ENCODE peak calls at places on chromosomes 7 and 10, in five cellular contexts. G is fibroblast of pulmonary artery, D is fibroblast of lung, X is tibial nerve, H is astrocyte of the cerebellum. T is an unnamed sample.

GRCh38 chr10:50470798-50471582 is 152.8 kb downstream of the SGMS1 start:
- DNase-seq in G (no peak), D (peak; percentile 87), X (no peak), H (peak; percentile 72), T (no peak)

GRCh38 chr10:122056431-122057094 is 67.6 kb downstream of the TACC2 start:
- DNase-seq in G (no peak), D (no peak), X (no peak), H (no peak), T (no peak)

GRCh38 chr10:76878514-76878913 is 759.1 kb downstream of the KCNMA1 start:
- DNase-seq in G (no peak), D (no peak), X (no peak), H (no peak), T (no peak)

GRCh38 chr7:22589641-22590141 is 89.7 kb upstream of the STEAP1B start:
- DNase-seq in G (peak; percentile 97), D (peak; percentile 94), X (peak; percentile 61), H (peak; percentile 88), T (peak; percentile 94)

GRCh38 chr10:18606051-18606730 is 45.2 kb downstream of the NSUN6 start:
- DNase-seq in G (no peak), D (peak; percentile 45), X (no peak), H (no peak), T (no peak)

GRCh38 chr10:5575144-5575481 is 50.4 kb downstream of the CALML3 start:
- DNase-seq in G (no peak), D (no peak), X (no peak), H (no peak), T (no peak)

GRCh38 chr10:12868229-12868628 is 133.3 kb downstream of the CCDC3 start:
- DNase-seq in G (no peak), D (peak; percentile 11), X (no peak), H (no peak), T (no peak)

GRCh38 chr10:119668461-119668860 is 17.3 kb downstream of the BAG3 start:
- DNase-seq in G (no peak), D (no peak), X (no peak), H (no peak), T (no peak)

GRCh38 chr7:143360788-143361551 is 1.5 kb downstream of the FAM131B start:
- DNase-seq in G (no peak), D (no peak), X (no peak), H (no peak), T (no peak)

GRCh38 chr7:92425311-92425947 is 21.9 kb upstream of the GATAD1 start:
- DNase-seq in G (no peak), D (no peak), X (no peak), H (no peak), T (no peak)

GRCh38 chr10:85558533-85558932 is 808.1 kb downstream of the GRID1 start:
- DNase-seq in G (no peak), D (no peak), X (no peak), H (no peak), T (no peak)

GRCh38 chr7:706721-707120 is 19.8 kb upstream of the DNAAF5 start:
- DNase-seq in G (no peak), D (no peak), X (no peak), H (no peak), T (no peak)

GRCh38 chr10:103691723-103692380 is 163.5 kb downstream of the SH3PXD2A start:
- DNase-seq in G (no peak), D (no peak), X (no peak), H (no peak), T (no peak)

GRCh38 chr7:25541064-25541463 is 312.8 kb upstream of the NPVF start:
- DNase-seq in G (no peak), D (no peak), X (no peak), H (no peak), T (no peak)

GRCh38 chr10:114087255-114087654 is 43.6 kb downstream of the ADRB1 start:
- DNase-seq in G (no peak), D (no peak), X (no peak), H (no peak), T (no peak)
- TF ChIP-seq CTCF in G (no peak), D (no peak), X (no peak), H (peak; percentile 3), T (no peak)

GRCh38 chr10:51786016-51786683 is 86.8 kb upstream of the CSTF2T start:
- DNase-seq in G (no peak), D (no peak), X (no peak), H (no peak), T (no peak)
- H3K4me3 ChIP-seq in G (no peak overlapping the region), D (no peak overlapping the region), X (no peak overlapping the region), H (no peak overlapping the region), T (no peak overlapping the region)

GRCh38 chr10:79437111-79437814 is 8.2 kb downstream of the ZCCHC24 start:
- DNase-seq in G (no peak), D (peak; percentile 42), X (no peak), H (no peak), T (no peak)

GRCh38 chr10:79436850-79437103 is 8.6 kb downstream of the ZCCHC24 start:
- DNase-seq in G (no peak), D (no peak), X (no peak), H (no peak), T (no peak)

GRCh38 chr10:79436066-79436849 is 9.2 kb downstream of the ZCCHC24 start:
- DNase-seq in G (no peak), D (no peak), X (no peak), H (no peak), T (no peak)

GRCh38 chr10:79438699-79439085 is 6.7 kb downstream of the ZCCHC24 start:
- DNase-seq in G (no peak), D (no peak), X (no peak), H (no peak), T (no peak)

DNA sequence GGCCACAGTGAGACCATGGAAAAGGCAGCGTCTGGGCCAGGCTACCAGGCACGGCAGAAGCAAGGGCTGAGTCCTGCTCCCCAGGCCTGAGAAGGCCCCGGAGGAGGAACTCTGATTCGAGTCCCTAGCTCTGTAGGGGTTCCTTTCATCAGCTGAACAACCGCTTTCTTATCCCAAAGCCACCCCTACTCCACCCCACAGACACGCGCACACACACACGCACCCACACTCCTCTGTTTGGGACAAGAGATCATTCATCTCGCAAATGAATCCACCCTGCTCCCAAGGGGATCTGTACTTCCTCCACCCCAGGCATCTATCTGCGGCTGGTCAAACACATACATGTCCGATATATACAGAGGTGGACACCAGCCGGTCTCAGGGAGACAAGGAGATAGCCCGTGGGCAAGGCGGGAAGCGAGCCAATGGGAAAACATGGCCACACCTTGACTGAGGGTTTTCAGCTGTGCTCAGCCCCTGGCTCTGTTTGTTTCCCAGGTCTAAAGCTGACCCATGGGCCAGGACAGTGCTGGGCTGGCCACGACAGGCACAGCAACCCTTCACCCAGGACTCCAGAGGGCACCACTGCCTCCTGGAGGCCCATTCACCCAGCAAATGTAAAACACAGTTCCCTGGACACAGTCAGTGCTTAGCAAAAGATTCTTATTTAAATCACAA is 7.3 kb downstream of the ZCCHC24 start:
- DNase-seq in G (no peak), D (no peak), X (no peak), H (no peak), T (no peak)
- TF ChIP-seq CTCF in G (peak; percentile 38), D (peak; percentile 49), X (peak; percentile 24), H (peak; percentile 43), T (peak; percentile 29)

GRCh38 chr10:71241114-71241898 is 28.9 kb downstream of the UNC5B start:
- DNase-seq in G (peak; percentile 88), D (peak; percentile 83), X (no peak), H (no peak), T (peak; percentile 86)

GRCh38 chr10:71242621-71243009 is 30.2 kb downstream of the UNC5B start:
- DNase-seq in G (no peak), D (no peak), X (no peak), H (no peak), T (no peak)

GRCh38 chr10:71239946-71240795 is 27.8 kb downstream of the UNC5B start:
- DNase-seq in G (no peak), D (no peak), X (no peak), H (no peak), T (no peak)

GRCh38 chr10:71243756-71244637 is 31.6 kb downstream of the UNC5B start:
- DNase-seq in G (peak; percentile 53), D (no peak), X (peak; percentile 32), H (no peak), T (no peak)

DNA sequence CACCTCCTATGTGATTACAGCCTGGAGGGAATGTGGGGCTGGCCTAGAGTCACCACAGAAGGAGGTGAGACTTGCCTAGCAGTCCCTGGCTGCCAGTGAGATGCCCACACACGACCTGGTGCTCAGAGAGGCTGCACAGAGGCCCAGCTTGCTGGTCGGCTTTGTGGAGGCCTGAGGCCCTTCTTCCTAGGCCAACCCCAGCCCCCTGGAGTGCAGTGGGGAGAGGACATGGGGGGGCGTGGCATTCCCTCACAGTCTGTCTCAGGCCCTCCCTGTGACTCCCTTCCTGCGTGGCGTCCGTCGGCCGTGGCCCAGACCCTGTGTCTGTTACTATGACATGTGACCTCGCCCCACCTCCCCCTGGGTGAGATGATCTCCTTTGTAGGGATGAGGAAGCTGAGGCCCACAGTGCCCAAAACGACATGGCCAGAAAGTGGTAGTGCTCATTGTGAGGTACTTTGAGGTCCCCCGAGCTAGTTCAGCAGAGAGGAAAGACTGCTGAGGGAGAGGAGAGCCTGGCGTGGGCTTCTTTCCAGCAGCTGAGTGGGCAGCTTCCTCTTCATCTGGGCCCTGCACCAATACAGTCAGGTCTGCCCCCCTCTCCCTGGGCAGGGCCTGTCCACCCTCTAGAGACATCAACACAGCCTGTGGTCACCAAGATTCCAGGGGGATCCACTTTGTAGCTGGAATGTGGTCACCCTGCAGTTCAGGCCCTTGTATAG is 29.7 kb downstream of the UNC5B start:
- DNase-seq in G (peak; percentile 57), D (peak; percentile 54), X (no peak), H (no peak), T (peak; percentile 68)
- H3K4me3 ChIP-seq in G (no peak overlapping the region), D (no peak overlapping the region), X (no peak overlapping the region), H (no peak overlapping the region), T (no peak overlapping the region)

GRCh38 chr7:26860361-26860760 is 4.0 kb downstream of the SKAP2 start:
- DNase-seq in G (no peak), D (no peak), X (no peak), H (no peak), T (no peak)
- TF ChIP-seq CTCF in G (no peak), D (no peak), X (no peak), H (no peak), T (no peak)

GRCh38 chr7:151062399-151063211 is 3.2 kb downstream of the SLC4A2 start:
- DNase-seq in G (peak; percentile 52), D (peak; percentile 88), X (no peak), H (no peak), T (peak; percentile 69)

GRCh38 chr7:151060416-151061234 is 1.2 kb downstream of the SLC4A2 start:
- DNase-seq in G (peak; percentile 64), D (peak; percentile 34), X (no peak), H (no peak), T (peak; percentile 55)

GRCh38 chr7:151061241-151062110 is 2.1 kb downstream of the SLC4A2 start:
- DNase-seq in G (no peak), D (no peak), X (no peak), H (no peak), T (no peak)

GRCh38 chr7:151063212-151063561 is 3.8 kb downstream of the SLC4A2 start:
- DNase-seq in G (peak; percentile 60), D (peak; percentile 67), X (peak; percentile 59), H (no peak), T (peak; percentile 67)

DNA sequence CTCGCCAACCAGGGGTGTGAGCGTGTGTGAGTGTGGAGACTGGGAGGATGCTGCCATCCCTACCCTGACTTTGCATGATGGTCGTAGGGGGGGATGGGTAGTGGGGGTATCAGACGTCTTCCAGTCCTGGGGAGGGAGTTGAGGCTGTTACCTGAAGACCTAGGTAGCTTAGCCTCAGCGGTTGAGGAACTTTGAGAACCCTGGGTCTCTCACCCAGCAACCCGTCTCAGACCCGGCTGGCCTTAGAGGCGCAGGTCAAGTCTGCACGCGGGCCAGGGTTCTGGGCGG is 2.7 kb downstream of the SLC4A2 start:
- DNase-seq in G (no peak), D (no peak), X (no peak), H (no peak), T (no peak)
- H3K4me3 ChIP-seq in G (peak overlapping the region; percentile 83), D (no peak overlapping the region), X (no peak overlapping the region), H (peak overlapping the region; percentile 84), T (no peak overlapping the region)